ENCODE peak calls at places on chromosomes 4 and X, in five cellular contexts. Q is H1, B is SK-N-SH, R is K562, W is GM12878. X is an unnamed sample.

GRCh38 chr4:176949022-176949421 is 156.3 kb upstream of the VEGFC start:
- DNase-seq in W (no peak), R (no peak), B (no peak), Q (no peak), X (no peak)

GRCh38 chrX:68944211-68944610 is 115.4 kb downstream of the EFNB1 start:
- DNase-seq in R (no peak), B (no peak), Q (no peak), W (no peak), X (no peak)

GRCh38 chr4:74133786-74134499 is 24.0 kb upstream of the MTHFD2L start:
- DNase-seq in Q (peak), W (peak), R (peak), B (peak), X (peak)

GRCh38 chr4:23360718-23361117 is 529.1 kb downstream of the PPARGC1A start:
- DNase-seq in W (no peak), Q (no peak), R (no peak), B (no peak), X (no peak)

GRCh38 chr4:113394730-113395530 is 345.5 kb downstream of the ANK2 start:
- DNase-seq in W (peak), B (peak), R (peak), Q (peak), X (peak)

GRCh38 chr4:171186700-171187099 is 626.5 kb upstream of the GALNTL6 start:
- DNase-seq in R (no peak), B (no peak), Q (no peak), W (no peak), X (no peak)

GRCh38 chrX:120244395-120244734 is 6.2 kb upstream of the ZBTB33 start:
- DNase-seq in B (no peak), R (no peak), Q (no peak), W (no peak), X (no peak)

GRCh38 chr4:128350449-128351045 is 62.9 kb upstream of the PGRMC2 start:
- DNase-seq in W (no peak), R (no peak), Q (no peak), B (no peak), X (no peak)

GRCh38 chr4:11281720-11282119 is 147.0 kb downstream of the HS3ST1 start:
- DNase-seq in Q (no peak), B (no peak), R (no peak), W (no peak), X (no peak)

GRCh38 chr4:77006753-77007355 is 57.3 kb downstream of the SEPTIN11 start:
- DNase-seq in W (no peak), R (no peak), Q (no peak), B (peak), X (no peak)

GRCh38 chr4:56217383-56217890 is 169.9 kb downstream of the AASDH start:
- DNase-seq in W (no peak), R (no peak), B (no peak), Q (no peak), X (peak)

GRCh38 chr4:77917075-77917474 is 54.4 kb downstream of the MRPL1 start:
- DNase-seq in Q (no peak), W (no peak), B (no peak), R (no peak), X (no peak)

GRCh38 chrX:133989491-133989890 is 4.1 kb upstream of the GPC3 start:
- DNase-seq in R (no peak), B (no peak), W (no peak), Q (no peak), X (peak)

GRCh38 chrX:123432362-123433150 is 248.5 kb downstream of the GRIA3 start:
- DNase-seq in B (no peak), W (no peak), Q (no peak), R (no peak), X (no peak)

GRCh38 chr4:185600801-185601200 is 65.5 kb upstream of the PDLIM3 start:
- DNase-seq in B (no peak), W (no peak), R (no peak), Q (no peak), X (no peak)

GRCh38 chr4:187004628-187005027 is 281.0 kb upstream of the FAT1 start:
- DNase-seq in B (no peak), R (no peak), W (no peak), Q (no peak), X (no peak)

GRCh38 chr4:18020145-18020670 is 1.3 kb downstream of the LCORL start:
- DNase-seq in W (no peak), B (no peak), Q (no peak), R (peak), X (no peak)

DNA sequence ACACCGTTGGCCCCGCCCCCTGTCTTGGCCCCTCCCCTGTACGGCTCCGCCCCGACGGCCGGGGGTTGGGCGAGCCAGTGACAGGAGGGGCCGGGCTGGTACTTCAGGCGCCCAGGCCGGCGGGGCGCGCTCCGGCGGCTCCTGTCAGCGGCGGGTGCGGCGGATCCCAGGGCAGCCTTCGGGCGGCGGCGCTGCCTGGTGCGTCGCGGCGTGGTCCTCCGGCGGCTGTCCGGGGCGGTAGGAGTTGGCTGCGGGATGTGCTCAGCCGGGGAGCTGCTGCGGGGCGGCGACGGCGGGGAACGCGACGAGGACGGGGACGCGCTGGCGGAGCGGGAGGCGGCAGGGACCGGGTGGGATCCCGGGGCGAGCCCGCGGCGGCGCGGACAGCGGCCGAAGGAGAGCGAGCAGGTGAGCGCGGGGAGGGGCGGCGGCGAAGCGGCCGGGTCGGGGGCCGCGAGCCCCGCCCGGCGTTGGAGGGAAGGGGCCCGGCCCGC is at the start of gene FAM241A:
- DNase-seq in B (peak), Q (no peak), W (no peak), R (peak), X (peak)
- TF ChIP-seq SIN3A in B (peak), Q (peak), W (no peak), R (no peak), X (no peak)

DNA sequence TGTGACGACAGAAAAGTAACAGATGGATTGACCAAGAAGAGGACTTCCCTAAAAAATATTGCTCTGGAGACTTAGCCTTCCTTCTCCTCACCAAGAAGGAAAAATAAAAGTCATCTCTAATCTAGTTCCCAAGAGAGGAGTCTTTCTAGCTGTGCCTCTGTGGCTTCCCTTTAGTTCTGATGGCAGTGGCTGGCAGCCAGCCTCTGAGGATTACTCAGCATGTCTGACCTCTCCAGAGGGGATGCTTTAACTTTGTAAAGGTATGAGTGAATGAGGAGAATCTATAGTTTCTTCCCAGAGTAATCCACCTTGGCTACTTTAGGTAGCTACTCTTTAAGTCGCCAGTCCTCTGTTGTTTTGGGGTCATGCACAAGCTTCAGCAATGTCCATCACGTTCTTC is 163.9 kb upstream of the KIT start:
- DNase-seq in R (peak), B (no peak), Q (no peak), W (no peak), X (no peak)
- TF ChIP-seq SIN3A in R (no peak), B (no peak), Q (no peak), W (no peak), X (no peak)

GRCh38 chrX:154433605-154434004 is 3.3 kb upstream of the GDI1 start:
- DNase-seq in B (no peak), Q (no peak), R (no peak), W (no peak), X (no peak)
- TF ChIP-seq SIN3A in B (no peak), Q (no peak), R (no peak), W (no peak), X (no peak)

GRCh38 chrX:29653721-29654120 is 561.6 kb upstream of the MAGEB2 start:
- DNase-seq in B (no peak), Q (no peak), W (no peak), R (no peak), X (no peak)

GRCh38 chrX:29648161-29648560 is 567.2 kb upstream of the MAGEB2 start:
- DNase-seq in B (no peak), R (no peak), W (no peak), Q (no peak), X (no peak)

DNA sequence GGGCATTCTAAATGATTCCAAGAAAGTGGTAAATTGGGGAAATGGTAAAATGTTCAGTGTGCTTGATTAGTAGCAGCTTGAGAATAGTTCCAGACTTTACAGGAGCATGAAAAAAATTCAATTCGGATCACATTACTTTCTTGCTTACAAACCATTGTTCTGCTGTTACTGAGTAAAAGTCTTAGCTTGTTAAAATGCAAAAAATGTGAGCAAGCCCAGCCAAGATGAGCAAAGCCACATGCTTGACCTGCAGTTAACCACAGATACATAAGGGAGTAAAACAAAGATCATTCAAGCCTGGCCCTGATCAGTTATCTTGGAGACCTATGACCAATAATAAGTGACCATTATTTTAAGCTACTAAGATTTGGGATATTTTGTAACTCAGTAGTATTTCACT is 562.9 kb upstream of the MAGEB2 start:
- DNase-seq in W (no peak), B (no peak), Q (no peak), R (no peak), X (no peak)
- TF ChIP-seq SIN3A in W (no peak), B (no peak), Q (no peak), R (no peak), X (no peak)

GRCh38 chr4:147550626-147551250 is 66.5 kb upstream of the TMEM184C start:
- DNase-seq in B (no peak), R (no peak), Q (no peak), W (peak), X (no peak)
- TF ChIP-seq SIN3A in B (no peak), R (no peak), Q (no peak), W (no peak), X (no peak)

GRCh38 chrX:48468693-48469691 is 1.1 kb downstream of the SLC38A5 start:
- DNase-seq in Q (no peak), R (peak), W (no peak), B (no peak), X (no peak)
- TF ChIP-seq SIN3A in Q (peak), R (no peak), W (no peak), B (no peak), X (no peak)

DNA sequence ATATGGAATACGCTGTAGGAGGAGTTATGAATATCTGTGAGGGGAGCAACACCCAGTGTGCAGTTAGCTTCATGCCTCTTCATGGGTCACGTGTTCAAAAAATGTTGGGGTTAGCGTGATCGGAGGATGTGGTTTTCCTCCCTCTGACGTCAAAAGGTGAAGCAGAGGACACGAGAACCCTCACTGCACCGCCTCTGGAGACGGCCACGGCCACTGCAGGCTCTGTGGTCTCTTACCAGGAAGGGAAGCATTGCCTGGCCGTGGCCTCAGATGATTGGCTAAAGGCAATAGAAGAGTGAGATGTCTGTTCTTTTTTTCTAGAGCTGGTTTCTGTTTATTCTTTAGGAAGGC is 28.9 kb downstream of the HTT-AS start:
- DNase-seq in R (peak), Q (no peak), W (no peak), B (no peak), X (no peak)
- TF ChIP-seq SIN3A in R (no peak), Q (no peak), W (no peak), B (no peak), X (no peak)

GRCh38 chr4:7146059-7146763 is 46.1 kb upstream of the SORCS2 start:
- DNase-seq in W (no peak), R (no peak), B (no peak), Q (no peak), X (no peak)
- TF ChIP-seq SIN3A in W (no peak), R (no peak), B (no peak), Q (no peak), X (no peak)

GRCh38 chrX:806586-806985 is 176.0 kb downstream of the SHOX start:
- DNase-seq in R (no peak), B (no peak), Q (no peak), W (no peak), X (no peak)

GRCh38 chrX:805988-806387 is 175.4 kb downstream of the SHOX start:
- DNase-seq in R (no peak), W (no peak), Q (no peak), B (no peak), X (no peak)

GRCh38 chrX:810186-810585 is 179.6 kb downstream of the SHOX start:
- DNase-seq in Q (no peak), W (no peak), R (no peak), B (no peak), X (no peak)

DNA sequence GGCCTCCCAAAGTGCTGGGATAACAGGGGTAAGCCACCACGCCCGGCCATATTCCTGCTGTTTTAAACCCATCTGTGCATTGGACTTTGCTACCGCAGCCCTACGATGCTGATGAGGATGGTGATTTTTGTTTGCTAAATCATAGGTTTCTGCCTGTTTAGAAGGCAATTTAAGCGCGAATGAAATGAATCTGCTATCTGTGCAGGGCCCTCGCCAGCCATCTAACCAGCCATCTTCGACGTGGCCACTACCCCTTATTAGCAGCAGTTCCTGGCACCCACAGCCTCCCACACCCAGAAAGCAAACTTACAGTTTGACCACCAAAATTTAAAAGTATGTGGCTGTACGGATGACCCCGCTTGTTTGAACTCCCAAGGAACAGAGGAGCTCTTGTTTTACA is 178.5 kb downstream of the SHOX start:
- DNase-seq in R (no peak), W (no peak), B (no peak), Q (no peak), X (no peak)
- TF ChIP-seq SIN3A in R (no peak), W (no peak), B (no peak), Q (no peak), X (no peak)

X was measured in HepG2.